ENCODE peak calls at places on chromosomes 16 and 17, in four cellular contexts. C is esophagus squamous epithelium, P is adrenal gland, E is cardiac muscle cell. Q is an unnamed sample.

GRCh38 chr16:88522276-88522949 is 47.8 kb upstream of the ZC3H18 start:
- DNase-seq in P (no peak), E (no peak), C (no peak), Q (no peak)

GRCh38 chr16:27515874-27516353 is 33.8 kb downstream of the GTF3C1 start:
- DNase-seq in E (peak; percentile 32), C (no peak), P (no peak), Q (peak; percentile 57)

GRCh38 chr17:16889088-16889465 is 82.8 kb downstream of the TNFRSF13B start:
- DNase-seq in C (no peak), P (no peak), E (no peak), Q (no peak)

GRCh38 chr17:14745541-14745940 is 444.7 kb downstream of the HS3ST3B1 start:
- DNase-seq in E (no peak), C (no peak), P (no peak), Q (no peak)

GRCh38 chr17:77125432-77125901 is 15.3 kb upstream of the SEC14L1 start:
- DNase-seq in E (no peak), C (no peak), P (no peak), Q (no peak)

GRCh38 chr16:85614338-85615013 is 1.4 kb downstream of the GSE1 start:
- DNase-seq in P (no peak), C (no peak), E (peak; percentile 26), Q (no peak)

GRCh38 chr17:60637683-60638082 is 37.7 kb downstream of the PPM1D start:
- DNase-seq in P (no peak), C (no peak), E (no peak), Q (no peak)

GRCh38 chr17:81858967-81859905 is 1.1 kb downstream of the P4HB start:
- DNase-seq in C (no peak), E (no peak), P (no peak), Q (no peak)

GRCh38 chr17:65463242-65463641 is 98.2 kb downstream of the AXIN2 start:
- DNase-seq in E (no peak), C (no peak), P (peak; percentile 80), Q (no peak)
- H3K4me3 ChIP-seq in E (no peak overlapping the region), C (no peak overlapping the region), P (no peak overlapping the region), Q (no peak overlapping the region)

GRCh38 chr16:11448796-11449416 is 103.6 kb downstream of the RMI2 start:
- DNase-seq in P (no peak), E (no peak), C (no peak), Q (no peak)

GRCh38 chr16:11447836-11448235 is 102.6 kb downstream of the RMI2 start:
- DNase-seq in E (no peak), C (no peak), P (no peak), Q (no peak)

GRCh38 chr16:11452298-11452697 is 107.0 kb downstream of the RMI2 start:
- DNase-seq in E (no peak), C (no peak), P (no peak), Q (no peak)

GRCh38 chr16:11447272-11447671 is 102.0 kb downstream of the RMI2 start:
- DNase-seq in C (no peak), E (no peak), P (no peak), Q (no peak)

GRCh38 chr16:11449716-11450115 is 104.5 kb downstream of the RMI2 start:
- DNase-seq in P (no peak), E (no peak), C (no peak), Q (no peak)
- H3K4me1 ChIP-seq in P (no peaks in the 10 kb centered on the region), E (no peaks in the 10 kb centered on the region), C (peaks cover 16% of the 10 kb centered on the region), Q (no peaks in the 10 kb centered on the region)

GRCh38 chr16:71449020-71449419 is 7.2 kb upstream of the TLE7 start:
- DNase-seq in P (no peak), C (no peak), E (no peak), Q (no peak)
- H3K9me3 ChIP-seq in P (peaks cover 60% of the 10 kb centered on the region), C (peaks cover 99% of the 10 kb centered on the region), E (peaks cover 8% of the 10 kb centered on the region), Q (peaks cover 16% of the 10 kb centered on the region)

GRCh38 chr17:2391597-2392251 is 9.1 kb downstream of the MNT start:
- DNase-seq in E (no peak), C (no peak), P (no peak), Q (no peak)
- H3K4me3 ChIP-seq in E (peak overlapping the region; percentile 62), C (peak overlapping the region; percentile 86), P (no peak overlapping the region), Q (peak overlapping the region; percentile 42)

DNA sequence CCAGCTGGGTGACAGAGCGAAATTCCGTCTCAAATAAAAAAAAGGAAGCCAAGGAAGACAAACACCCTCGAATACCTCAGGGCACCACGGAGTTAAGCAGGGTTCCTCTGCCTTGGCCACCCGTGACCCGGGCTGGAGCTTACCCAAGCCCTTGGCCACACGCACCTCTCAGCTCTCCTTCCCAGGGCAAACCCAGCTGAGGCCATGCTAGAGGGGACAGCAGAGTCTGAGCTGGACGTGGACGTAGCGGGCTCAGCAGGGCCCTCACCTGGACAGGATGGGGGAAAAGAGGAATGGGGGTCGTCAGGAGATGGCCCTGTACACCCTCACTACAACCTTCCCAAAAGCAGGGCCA is 12.2 kb downstream of the PER1 start:
- DNase-seq in E (no peak), C (no peak), P (peak; percentile 64), Q (no peak)
- H3K4me1 ChIP-seq in E (peaks cover 5% of the 10 kb centered on the region), C (peaks cover 67% of the 10 kb centered on the region), P (peaks cover 14% of the 10 kb centered on the region), Q (peaks cover 9% of the 10 kb centered on the region)

GRCh38 chr16:853306-853705 is 52.8 kb upstream of the GNG13 start:
- DNase-seq in P (no peak), C (no peak), E (no peak), Q (no peak)
- H3K9me3 ChIP-seq in P (no peaks in the 10 kb centered on the region), C (peaks cover 24% of the 10 kb centered on the region), E (no peaks in the 10 kb centered on the region), Q (peaks cover 4% of the 10 kb centered on the region)

GRCh38 chr16:51151435-51151950 is 423 bp upstream of the SALL1 start:
- DNase-seq in C (no peak), P (no peak), E (peak; percentile 96), Q (peak; percentile 87)
- H3K4me3 ChIP-seq in C (peak overlapping the region; percentile 45), P (no peak overlapping the region), E (peak overlapping the region; percentile 68), Q (peak overlapping the region; percentile 88)

GRCh38 chr16:3019594-3020246 is 448 bp upstream of the TNFRSF12A start:
- DNase-seq in C (no peak), P (no peak), E (no peak), Q (no peak)
- H3K4me1 ChIP-seq in C (peaks cover 66% of the 10 kb centered on the region), P (peaks cover 49% of the 10 kb centered on the region), E (peaks cover 22% of the 10 kb centered on the region), Q (peaks cover 22% of the 10 kb centered on the region)

DNA sequence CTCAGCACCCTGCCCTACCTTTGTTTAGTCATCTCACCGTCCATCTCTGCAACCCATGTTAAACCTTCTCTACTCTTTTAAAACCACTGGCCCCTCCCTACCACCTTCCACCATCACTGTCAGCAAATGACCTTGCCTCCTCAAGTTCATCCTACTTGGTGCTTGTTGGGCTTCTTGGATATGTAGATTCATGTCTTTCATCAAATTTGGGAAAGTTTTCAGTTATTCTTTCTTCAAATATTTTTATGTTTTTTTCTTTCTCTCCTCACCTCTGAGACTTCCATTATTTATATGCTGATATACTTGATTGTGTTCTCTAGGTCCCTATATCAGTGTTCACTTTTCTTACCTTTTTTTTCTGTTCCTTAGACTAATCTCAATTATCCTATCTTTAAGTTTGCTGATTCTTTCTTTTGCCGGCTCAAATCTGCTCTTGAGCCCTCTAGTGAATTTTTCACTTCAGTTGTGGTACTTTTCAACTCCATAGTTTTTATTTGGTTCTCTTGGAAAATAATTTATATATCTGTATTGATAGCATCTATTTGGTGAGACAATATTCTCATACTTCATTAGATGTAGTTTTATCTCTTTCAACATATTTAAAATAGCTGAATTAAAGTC is 28.7 kb upstream of the ALDH3A2 start:
- DNase-seq in E (no peak), C (no peak), P (no peak), Q (no peak)
- H3K9me3 ChIP-seq in E (no peaks in the 10 kb centered on the region), C (peaks cover 41% of the 10 kb centered on the region), P (peaks cover 19% of the 10 kb centered on the region), Q (peaks cover 22% of the 10 kb centered on the region)

GRCh38 chr16:28882476-28883180 is 4.3 kb downstream of the ATP2A1 start:
- DNase-seq in P (no peak), E (peak; percentile 82), C (no peak), Q (no peak)

GRCh38 chr16:28879261-28879840 is 1.1 kb downstream of the ATP2A1 start:
- DNase-seq in E (no peak), P (no peak), C (no peak), Q (no peak)

GRCh38 chr16:28879841-28880588 is 1.7 kb downstream of the ATP2A1 start:
- DNase-seq in E (peak; percentile 94), C (peak; percentile 21), P (peak; percentile 93), Q (peak; percentile 96)

GRCh38 chr16:28880955-28881354 is 2.7 kb downstream of the ATP2A1 start:
- DNase-seq in C (no peak), P (no peak), E (no peak), Q (no peak)

DNA sequence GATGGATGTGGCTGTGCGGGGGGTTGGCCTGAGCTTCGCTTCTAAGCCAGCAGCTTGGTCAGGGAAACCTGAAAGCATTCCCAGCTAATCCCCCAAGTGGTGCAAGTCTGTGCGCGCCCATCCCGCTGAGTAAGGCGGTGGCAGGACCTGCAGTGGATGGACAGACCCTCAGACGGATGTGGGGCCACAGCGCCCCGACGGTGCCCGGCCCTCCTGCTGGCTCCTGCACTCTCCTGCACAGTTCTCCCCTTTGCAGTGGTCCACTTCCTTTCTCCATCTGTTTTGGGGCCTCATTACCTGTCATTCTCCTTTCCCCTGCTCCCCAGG is 2.3 kb downstream of the ATP2A1 start:
- DNase-seq in C (no peak), P (no peak), E (no peak), Q (no peak)
- H3K4me3 ChIP-seq in C (peak overlapping the region; percentile 67), P (no peak overlapping the region), E (peak overlapping the region; percentile 65), Q (no peak overlapping the region)